ENCODE peak calls at places on chromosome 2, in eight cellular contexts. V is GM23338; B is K562; P is mammary epithelial cell; H is heart left ventricle; U is thyroid gland; W is CD8-positive, alpha-beta T cell; C is IMR-90. O is an unnamed sample. For H3K4me1, the result is how much of the 10 kb centered on the place peaks cover.

GRCh38 chr2:10935953-10936942 is 24.5 kb downstream of the KCNF1 start:
- DNase-seq in V (peak), B (peak), P (peak), H (peak), U (no peak), W (no peak), C (peak), O (peak)

GRCh38 chr2:9958057-9958456 is 6.6 kb downstream of the GRHL1 start:
- DNase-seq in V (no peak), B (no peak), P (no peak), H (no peak), U (no peak), W (no peak), C (no peak), O (no peak)

GRCh38 chr2:5932556-5933469 is 240.6 kb downstream of the SOX11 start:
- DNase-seq in V (no peak), B (no peak), P (no peak), H (peak), U (peak), W (no peak), C (no peak), O (peak)

GRCh38 chr2:122186761-122187222 is 431.3 kb downstream of the TSN start:
- DNase-seq in V (no peak), B (no peak), P (no peak), H (no peak), U (no peak), W (no peak), C (no peak), O (no peak)

GRCh38 chr2:239152239-239152915 is 248.4 kb downstream of the HDAC4 start:
- DNase-seq in V (no peak), B (no peak), P (no peak), H (peak), U (no peak), W (no peak), C (no peak), O (no peak)

GRCh38 chr2:18950598-18950933 is 361.2 kb upstream of the NT5C1B start:
- DNase-seq in V (no peak), B (no peak), P (no peak), H (no peak), U (no peak), W (no peak), C (no peak), O (no peak)

GRCh38 chr2:239570216-239570925 is 169.6 kb upstream of the HDAC4 start:
- DNase-seq in V (no peak), B (no peak), P (no peak), H (no peak), U (no peak), W (no peak), C (no peak), O (no peak)

GRCh38 chr2:159921752-159922404 is 123.9 kb upstream of the CD302 start:
- DNase-seq in V (peak), B (peak), P (peak), H (peak), U (peak), W (peak), C (peak), O (peak)

GRCh38 chr2:216837740-216838139 is 22.1 kb downstream of the TNP1 start:
- DNase-seq in V (no peak), B (no peak), P (no peak), H (no peak), U (no peak), W (no peak), C (no peak), O (no peak)

GRCh38 chr2:101120124-101120996 is 30.8 kb downstream of the TBC1D8 start:
- DNase-seq in V (no peak), B (no peak), P (peak), H (peak), U (peak), W (no peak), C (peak), O (peak)

GRCh38 chr2:63424329-63425078 is 163.8 kb downstream of the WDPCP start:
- DNase-seq in V (peak), B (peak), P (peak), H (no peak), U (no peak), W (no peak), C (peak), O (peak)

GRCh38 chr2:44844651-44845270 is 96.7 kb upstream of the SIX3 start:
- DNase-seq in V (no peak), B (no peak), P (peak), H (no peak), U (no peak), W (no peak), C (no peak), O (no peak)

DNA sequence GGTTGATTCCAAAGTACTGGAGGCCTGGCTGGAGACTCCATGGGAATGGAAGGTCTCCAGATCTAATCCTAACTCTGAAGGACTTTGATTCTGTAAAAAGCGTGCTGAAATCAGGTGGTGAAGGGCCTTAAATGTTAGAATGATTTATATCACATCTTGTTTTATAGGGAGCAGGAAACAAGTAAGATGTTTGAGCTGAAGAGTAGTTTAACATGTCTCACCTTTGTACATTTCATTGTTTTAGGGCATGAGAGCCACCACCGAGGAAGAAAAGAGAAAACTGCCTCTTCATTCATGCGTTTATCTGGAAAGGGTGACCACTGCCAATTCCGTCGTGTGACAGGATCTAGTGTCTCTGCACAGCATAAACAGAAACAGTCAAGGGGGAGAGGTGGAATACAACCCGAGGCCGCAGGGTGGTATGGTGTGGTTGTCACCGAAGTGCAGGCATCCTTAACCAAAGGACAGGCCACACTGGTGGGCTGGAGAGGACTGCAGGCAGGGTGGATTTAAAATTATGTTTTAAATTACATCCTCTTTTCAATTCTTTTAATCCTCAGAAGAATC is 445.3 kb downstream of the SLC4A3 start:
- DNase-seq in V (no peak), B (no peak), P (no peak), H (no peak), U (peak), W (no peak), C (no peak), O (no peak)
- H3K4me1 ChIP-seq in V (under half), B (under half), P (under half), H (under half), U (half or more), W (under half), C (under half), O (under half)

GRCh38 chr2:98485453-98485755 is 40.7 kb downstream of the INPP4A start:
- DNase-seq in V (no peak), B (no peak), P (no peak), H (no peak), U (no peak), W (no peak), C (no peak), O (no peak)
- H3K4me1 ChIP-seq in V (under half), B (under half), P (under half), H (half or more), U (under half), W (half or more), C (under half), O (under half)

GRCh38 chr2:54572262-54572635 is 116.1 kb downstream of the SPTBN1 start:
- DNase-seq in V (no peak), B (peak), P (peak), H (no peak), U (no peak), W (peak), C (peak), O (peak)
- H3K4me1 ChIP-seq in V (half or more), B (half or more), P (half or more), H (half or more), U (under half), W (half or more), C (under half), O (under half)

DNA sequence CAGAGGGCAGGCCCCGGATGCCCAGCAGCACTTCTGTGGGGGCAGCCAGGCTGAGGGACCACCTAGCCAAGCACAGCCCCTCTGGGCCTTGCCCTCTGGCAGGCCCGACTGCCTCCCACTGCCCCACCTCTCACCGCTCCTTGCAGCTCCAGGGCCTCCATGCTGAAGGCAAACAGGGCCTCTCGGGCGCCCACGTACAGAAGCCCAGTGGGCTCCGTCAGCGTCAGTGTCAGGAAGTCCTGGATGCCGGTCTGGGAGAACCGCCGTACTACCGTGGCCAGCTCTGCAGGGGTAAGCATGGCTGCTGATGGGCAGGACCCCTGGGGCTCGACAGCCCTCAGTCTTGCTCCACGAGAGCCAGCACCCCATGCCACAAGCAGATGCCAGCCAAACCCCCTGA is 3.7 kb downstream of the SEMA4C start:
- DNase-seq in V (no peak), B (no peak), P (no peak), H (no peak), U (no peak), W (peak), C (no peak), O (no peak)
- H3K4me1 ChIP-seq in V (under half), B (under half), P (under half), H (under half), U (under half), W (under half), C (under half), O (under half)

DNA sequence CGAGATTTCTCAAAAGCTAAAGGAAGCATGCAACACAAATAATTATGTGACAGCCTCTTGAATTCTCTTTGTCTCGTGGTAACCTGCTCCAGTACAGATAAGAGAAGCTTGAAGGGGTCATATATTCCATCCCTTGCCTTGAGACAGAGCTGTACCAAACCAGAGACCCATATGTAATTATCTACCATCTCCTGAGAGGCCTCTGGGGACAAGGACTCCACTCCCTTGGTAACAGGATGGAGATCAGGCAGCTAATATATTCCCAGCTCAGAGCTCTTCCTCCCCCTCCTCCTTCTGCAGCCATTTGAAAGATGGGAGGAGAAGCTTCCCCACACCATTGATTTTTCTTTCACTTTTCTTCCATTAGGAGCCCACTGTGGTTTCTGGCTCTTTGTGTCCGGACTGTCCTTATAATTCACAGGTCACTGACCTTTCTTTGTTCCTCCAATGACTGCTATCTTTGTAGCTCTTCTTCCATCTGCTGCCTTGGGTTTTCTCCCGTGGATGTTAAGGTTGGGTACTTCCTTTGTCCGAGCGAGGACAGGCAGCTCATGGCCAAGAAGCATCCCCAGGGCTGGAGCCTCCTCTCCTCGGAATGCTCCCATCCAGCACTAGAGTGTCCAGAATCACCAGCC is 72.5 kb upstream of the STPG4 start:
- DNase-seq in V (no peak), B (no peak), P (no peak), H (no peak), U (no peak), W (no peak), C (no peak), O (no peak)
- H3K4me1 ChIP-seq in V (under half), B (under half), P (under half), H (under half), U (under half), W (under half), C (under half), O (under half)

DNA sequence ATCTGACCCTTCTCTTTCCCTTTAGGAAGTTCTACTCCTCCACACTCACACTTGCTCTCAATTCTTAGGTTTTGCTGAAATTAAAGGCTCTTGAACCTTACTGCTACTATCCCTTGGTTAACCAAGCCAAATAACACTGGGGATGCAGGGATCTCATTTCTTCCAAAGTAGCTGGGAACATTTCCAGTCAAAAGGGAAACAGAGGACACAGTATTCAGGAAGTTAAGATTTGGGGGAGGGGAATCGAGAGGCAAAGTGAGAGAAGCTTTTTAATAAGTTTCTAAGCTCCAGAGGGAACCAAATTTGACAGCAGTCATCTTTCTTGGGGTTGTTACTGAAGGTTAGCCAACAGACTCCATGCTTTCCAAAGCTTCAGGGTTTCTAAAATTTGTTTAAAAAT is 6.2 kb downstream of the SEPTIN2 start:
- DNase-seq in V (no peak), B (no peak), P (no peak), H (no peak), U (no peak), W (no peak), C (no peak), O (no peak)
- H3K4me1 ChIP-seq in V (under half), B (under half), P (under half), H (half or more), U (under half), W (under half), C (under half), O (under half)

O was measured in small intestine.